ENCODE peak calls at places on chromosomes 7 and 10, in seven cellular contexts. A is A549, L is tibial nerve, U is esophagus muscularis mucosa, Q is HepG2, Y is suprapubic skin, Z is ovary. P is an unnamed sample.

GRCh38 chr10:99964791-99965190 is 45.0 kb downstream of the DNMBP start:
- DNase-seq in L (no peak), Z (no peak), U (no peak), A (no peak), Y (no peak), Q (no peak), P (no peak)

GRCh38 chr7:44664756-44665461 is 58.5 kb downstream of the OGDH start:
- DNase-seq in Y (no peak), U (no peak), A (no peak), Q (peak), L (no peak), Z (no peak), P (no peak)

GRCh38 chr7:91435386-91436059 is 171.3 kb downstream of the FZD1 start:
- DNase-seq in A (no peak), L (no peak), U (no peak), Y (no peak), Q (no peak), Z (no peak), P (no peak)

GRCh38 chr7:48537561-48537960 is 366.3 kb downstream of the ABCA13 start:
- DNase-seq in Q (no peak), A (no peak), Z (no peak), U (no peak), L (no peak), Y (no peak), P (no peak)

GRCh38 chr10:818526-819220 is 112.8 kb downstream of the LARP4B start:
- DNase-seq in Y (no peak), L (no peak), U (no peak), A (no peak), Z (no peak), Q (no peak), P (no peak)

GRCh38 chr10:71527135-71527534 is 130.4 kb downstream of the CDH23 start:
- DNase-seq in A (no peak), L (no peak), Z (peak), Y (no peak), U (no peak), Q (no peak), P (no peak)

GRCh38 chr10:201328-201771 is 66.1 kb downstream of the ZMYND11 start:
- DNase-seq in Y (no peak), L (no peak), Q (no peak), Z (no peak), A (no peak), U (no peak), P (no peak)

GRCh38 chr7:90660819-90661218 is 64.7 kb downstream of the CDK14 start:
- DNase-seq in L (no peak), A (no peak), U (no peak), Z (no peak), Y (no peak), Q (no peak), P (no peak)

GRCh38 chr7:12584940-12585339 is 14.4 kb downstream of the SCIN start:
- DNase-seq in L (no peak), Y (no peak), U (no peak), Z (no peak), Q (no peak), A (no peak), P (no peak)

GRCh38 chr7:130393799-130394411 is 13.6 kb downstream of the CPA1 start:
- DNase-seq in Q (no peak), U (peak), L (no peak), Y (no peak), A (no peak), Z (no peak), P (no peak)

GRCh38 chr10:32054087-32054486 is 2.1 kb downstream of the KIF5B start:
- DNase-seq in L (no peak), U (no peak), Z (no peak), A (no peak), Q (peak), Y (no peak), P (no peak)

DNA sequence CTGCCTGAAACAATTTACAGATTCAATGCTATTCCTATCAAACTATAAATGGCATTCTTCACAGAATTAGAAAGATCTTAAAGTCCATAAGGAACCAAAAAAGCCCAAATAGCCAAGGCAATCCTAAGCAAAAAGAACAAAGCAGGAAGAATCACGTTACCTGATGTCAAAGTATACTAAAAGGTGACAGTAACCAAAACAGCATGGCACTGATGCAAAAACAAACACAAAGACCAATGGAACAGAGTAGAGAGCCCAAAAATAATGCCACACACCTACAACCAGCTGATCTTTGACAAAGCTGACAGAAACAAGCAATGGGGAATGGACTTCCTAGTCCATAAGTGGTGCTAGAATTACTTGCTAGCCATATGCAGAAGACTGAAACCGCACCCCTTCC is 166.0 kb downstream of the KMT2E start:
- DNase-seq in Z (no peak), L (no peak), A (no peak), Q (no peak), Y (no peak), U (no peak), P (no peak)
- TF ChIP-seq POLR2A in Z (no peak), L (no peak), A (no peak), Q (no peak), Y (no peak), U (no peak), P (no peak)

GRCh38 chr7:153522261-153522660 is 529.9 kb upstream of the DPP6 start:
- DNase-seq in Q (no peak), Y (no peak), U (peak), L (no peak), Z (no peak), A (no peak), P (no peak)
- TF ChIP-seq EP300 in Q (no peak), Y (peak), U (peak), L (no peak), Z (no peak), A (no peak), P (peak)

GRCh38 chr7:150322114-150322832 is 882 bp upstream of the LRRC61 start:
- DNase-seq in Q (peak), A (no peak), U (no peak), Y (no peak), L (no peak), Z (no peak), P (no peak)

GRCh38 chr7:150323682-150324365 is 479 bp upstream of the ACTR3C start:
- DNase-seq in Q (no peak), Y (no peak), Z (no peak), L (no peak), U (no peak), A (no peak), P (no peak)

GRCh38 chr7:150321788-150322113 is 1.4 kb upstream of the LRRC61 start:
- DNase-seq in Z (no peak), U (no peak), Y (no peak), L (no peak), A (no peak), Q (no peak), P (no peak)

GRCh38 chr7:150324366-150324961 is 1.1 kb upstream of the ACTR3C start:
- DNase-seq in U (no peak), Z (no peak), Y (no peak), A (no peak), L (no peak), Q (peak), P (no peak)

GRCh38 chr7:150322833-150323681 is at the start of the genes ACTR3C and LRRC61:
- DNase-seq in U (no peak), Z (peak), Q (peak), Y (no peak), A (no peak), L (no peak), P (peak)
- TF ChIP-seq CTCF in U (no peak), Z (no peak), Q (peak), Y (peak), A (no peak), L (no peak), P (no peak)

DNA sequence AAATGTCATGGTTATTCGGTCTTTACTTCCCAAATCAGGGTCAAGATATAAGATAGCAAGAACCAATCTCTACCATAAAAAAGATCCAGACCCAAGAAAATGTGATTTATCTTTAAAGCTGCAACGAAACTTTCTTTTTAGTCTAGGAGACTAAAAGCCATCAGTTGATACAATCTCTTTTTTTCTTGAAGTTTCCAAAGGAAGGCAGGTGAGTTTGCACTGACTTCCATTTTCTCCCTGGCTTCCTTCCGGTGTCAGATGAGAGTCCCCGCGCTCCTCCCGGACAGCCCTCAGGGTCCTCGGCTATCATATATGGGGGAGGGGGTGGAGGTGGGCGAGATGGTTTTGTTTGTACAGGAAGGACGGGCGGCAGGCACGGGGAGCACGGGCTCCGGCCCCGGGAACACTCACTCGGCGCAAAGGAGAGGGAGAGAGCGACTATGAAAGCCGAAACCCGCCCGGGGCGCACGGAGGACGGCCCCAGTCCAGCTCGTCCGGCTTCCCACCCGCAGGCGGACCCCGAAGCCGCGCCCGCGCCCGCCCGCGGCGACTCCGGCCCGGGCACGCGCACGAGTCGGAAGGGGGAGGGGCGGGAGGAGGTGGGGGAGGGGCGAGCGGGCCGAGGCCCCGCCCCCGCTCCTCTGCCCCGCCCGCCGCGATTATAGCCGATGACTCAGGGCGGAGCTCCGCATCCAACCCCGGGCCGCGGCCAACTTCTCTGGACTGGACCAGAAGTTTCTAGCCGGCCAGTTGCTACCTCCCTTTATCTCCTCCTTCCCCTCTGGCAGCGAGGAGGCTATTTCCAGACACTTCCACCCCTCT is at the start of gene BAG3:
- DNase-seq in A (peak), Q (peak), U (peak), L (peak), Z (peak), Y (peak), P (peak)
- TF ChIP-seq POLR2A in A (peak), Q (peak), U (peak), L (peak), Z (peak), Y (no peak), P (no peak)

DNA sequence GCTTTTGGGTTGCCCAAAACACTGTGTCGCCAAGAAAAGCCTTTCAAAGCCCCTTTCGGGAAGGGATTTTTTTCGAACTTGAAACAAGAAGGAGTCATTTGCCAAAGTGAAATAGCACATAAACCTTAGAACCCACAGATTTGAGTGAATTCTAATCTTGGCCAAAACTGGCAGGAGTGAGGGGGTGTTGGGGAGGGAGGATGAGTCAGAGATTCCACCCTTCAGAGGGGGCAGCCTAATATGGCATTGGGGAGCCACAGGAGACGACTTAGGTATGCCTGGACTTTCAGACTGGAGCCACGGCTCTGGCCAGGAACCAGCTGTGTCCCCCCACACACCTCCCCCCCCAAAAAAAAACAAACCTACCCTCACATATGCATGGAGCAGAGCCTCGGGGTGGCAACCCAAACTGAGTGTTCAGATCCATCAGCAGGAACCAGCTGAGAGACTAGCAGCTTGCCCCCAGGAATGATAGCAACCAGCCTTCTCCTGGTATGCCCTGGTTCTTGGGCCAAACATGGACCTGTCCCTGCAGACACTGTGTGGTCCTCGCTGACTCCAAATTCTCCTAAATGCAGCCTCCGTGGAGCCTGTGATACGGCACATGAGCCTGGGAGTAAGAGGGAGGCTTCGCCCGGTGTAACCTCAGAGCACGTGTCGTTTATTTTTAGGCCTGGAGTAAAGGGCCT is 138.3 kb downstream of the FGFR2 start:
- DNase-seq in L (no peak), Y (no peak), Z (no peak), U (no peak), A (no peak), Q (no peak), P (no peak)
- TF ChIP-seq EP300 in L (no peak), Y (no peak), Z (peak), U (no peak), A (no peak), Q (no peak), P (no peak)

GRCh38 chr10:17200035-17200884 is 1.2 kb downstream of the TRDMT1 start:
- DNase-seq in Z (no peak), L (no peak), A (no peak), Q (no peak), U (no peak), Y (no peak), P (no peak)

GRCh38 chr10:17199351-17199804 is 2.1 kb downstream of the TRDMT1 start:
- DNase-seq in Y (no peak), L (no peak), Z (no peak), U (no peak), A (no peak), Q (no peak), P (no peak)

GRCh38 chr10:17202506-17202905 is 1.0 kb upstream of the TRDMT1 start:
- DNase-seq in Y (no peak), A (no peak), U (no peak), Q (no peak), L (no peak), Z (no peak), P (no peak)

GRCh38 chr10:17200885-17201164 is 647 bp downstream of the TRDMT1 start:
- DNase-seq in Q (no peak), Z (no peak), L (peak), A (peak), U (no peak), Y (no peak), P (peak)

DNA sequence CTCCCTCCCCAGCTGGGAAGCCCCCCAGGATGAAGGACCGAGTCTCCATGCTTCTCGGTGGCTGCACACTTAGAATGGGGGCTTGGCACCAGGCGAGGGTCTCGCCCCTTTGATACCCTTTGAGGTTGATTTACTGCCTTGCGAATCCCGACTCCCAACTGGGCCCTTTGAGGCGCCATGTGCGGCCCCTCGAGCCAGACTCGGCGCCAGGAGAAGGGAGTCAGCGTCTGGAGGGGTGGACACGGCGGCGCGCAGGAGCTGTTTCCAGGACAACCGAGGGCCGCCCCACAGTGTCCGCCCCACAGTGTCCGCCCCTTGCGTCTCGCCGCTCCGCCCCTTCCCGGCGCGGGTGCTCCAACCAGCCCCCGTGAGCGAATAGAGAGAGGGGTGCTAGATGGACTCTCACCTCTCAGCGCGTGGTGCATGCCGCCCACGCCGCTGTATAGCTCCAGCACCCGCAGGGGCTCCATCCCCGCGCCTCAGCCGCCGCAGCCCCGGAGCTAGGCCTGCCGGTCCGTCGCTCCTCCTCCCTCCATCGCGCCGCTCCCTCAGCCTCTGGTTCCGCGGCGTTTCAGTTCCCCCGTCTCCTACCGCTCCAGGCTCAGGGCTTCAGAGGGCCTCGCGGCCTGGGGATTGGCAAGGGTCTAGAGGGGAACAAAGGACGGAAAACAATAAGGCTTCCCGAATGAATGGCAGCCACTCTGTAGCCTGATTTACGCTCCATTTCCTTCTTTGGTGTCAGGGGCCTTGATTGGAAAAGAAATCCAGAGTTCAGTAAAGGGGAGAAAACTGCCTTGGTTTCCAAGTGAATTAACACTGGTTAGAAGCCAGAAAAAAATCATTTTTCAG is at the start of gene TRDMT1:
- DNase-seq in Q (peak), U (peak), Y (peak), A (peak), Z (peak), L (peak), P (peak)
- TF ChIP-seq CTCF in Q (peak), U (no peak), Y (no peak), A (no peak), Z (no peak), L (no peak), P (no peak)

GRCh38 chr7:20328692-20329091 is 2.0 kb upstream of the ITGB8 start:
- DNase-seq in Y (no peak), A (no peak), U (no peak), L (no peak), Q (no peak), Z (no peak), P (no peak)

GRCh38 chr7:20331231-20331880 is 656 bp downstream of the ITGB8 start:
- DNase-seq in Z (peak), Q (no peak), U (no peak), Y (peak), A (no peak), L (peak), P (peak)

GRCh38 chr7:20330797-20331230 is at the start of gene ITGB8:
- DNase-seq in Y (peak), Q (no peak), A (peak), L (no peak), Z (no peak), U (no peak), P (peak)

GRCh38 chr7:20329389-20330175 is 1.1 kb upstream of the ITGB8 start:
- DNase-seq in Y (peak), A (peak), Q (peak), Z (peak), L (peak), U (peak), P (peak)

GRCh38 chr7:20330176-20330796 is 414 bp upstream of the ITGB8 start:
- DNase-seq in A (peak), Z (peak), Y (peak), Q (peak), U (peak), L (peak), P (peak)
- TF ChIP-seq POLR2A in A (no peak), Z (no peak), Y (no peak), Q (no peak), U (peak), L (peak), P (no peak)

P was measured in stomach.